ENCODE peak calls at places on chromosomes 3 and 15, in nine cellular contexts. C, Z, Q, F, M, E, X, S and I are unnamed samples.

GRCh38 chr3:51949121-51949520 is 6.1 kb upstream of the GPR62 start:
- DNase-seq in C (no peak), Z (no peak), Q (no peak), F (peak; percentile 39), M (no peak), E (no peak), X (no peak), S (no peak), I (peak; percentile 13)

GRCh38 chr3:162141232-162141631 is 644.6 kb downstream of the OTOL1 start:
- DNase-seq in C (peak; percentile 65), Z (no peak), Q (peak; percentile 55), F (no peak), M (no peak), E (no peak), X (no peak), S (peak; percentile 19), I (no peak)

GRCh38 chr3:67981077-67981476 is 326.7 kb upstream of the SUCLG2 start:
- DNase-seq in C (no peak), Z (no peak), Q (no peak), F (no peak), M (no peak), E (no peak), X (no peak), S (no peak), I (no peak)

GRCh38 chr15:33894193-33894592 is 74.1 kb upstream of the CHRM5 start:
- DNase-seq in C (no peak), Z (no peak), Q (no peak), F (no peak), M (no peak), E (no peak), X (no peak), S (no peak), I (no peak)

GRCh38 chr3:129344540-129345220 is 66.0 kb downstream of the HMCES start:
- DNase-seq in C (no peak), Z (no peak), Q (no peak), F (no peak), M (peak; percentile 50), E (no peak), X (no peak), S (peak; percentile 63), I (no peak)

GRCh38 chr3:158160958-158161357 is 51.1 kb downstream of the RSRC1 start:
- DNase-seq in C (peak; percentile 79), Z (no peak), Q (peak; percentile 49), F (no peak), M (no peak), E (no peak), X (no peak), S (no peak), I (no peak)

GRCh38 chr3:181178991-181179390 is 189.5 kb upstream of the DNAJC19 start:
- DNase-seq in C (no peak), Z (no peak), Q (no peak), F (no peak), M (no peak), E (no peak), X (no peak), S (no peak), I (no peak)

GRCh38 chr3:197880361-197881339 is 69.3 kb upstream of the RPL35A start:
- DNase-seq in C (no peak), Z (no peak), Q (no peak), F (no peak), M (no peak), E (peak; percentile 41), X (no peak), S (no peak), I (no peak)

GRCh38 chr15:57429098-57429497 is 52.8 kb downstream of the CGNL1 start:
- DNase-seq in C (no peak), Z (no peak), Q (no peak), F (no peak), M (no peak), E (no peak), X (no peak), S (no peak), I (no peak)

GRCh38 chr3:58206406-58207011 is 4.3 kb downstream of the DNASE1L3 start:
- DNase-seq in C (peak; percentile 76), Z (no peak), Q (peak; percentile 49), F (no peak), M (no peak), E (no peak), X (no peak), S (peak; percentile 8), I (no peak)

GRCh38 chr3:8734137-8734878 is 706 bp downstream of the CAV3 start:
- DNase-seq in C (no peak), Z (no peak), Q (no peak), F (no peak), M (no peak), E (no peak), X (no peak), S (no peak), I (no peak)

GRCh38 chr3:164004205-164004604 is 1074.1 kb downstream of the SI start:
- DNase-seq in C (no peak), Z (peak; percentile 18), Q (no peak), F (peak; percentile 50), M (no peak), E (no peak), X (no peak), S (no peak), I (no peak)

GRCh38 chr15:41979493-41980266 is 7.3 kb upstream of the EHD4 start:
- DNase-seq in C (no peak), Z (no peak), Q (no peak), F (no peak), M (no peak), E (no peak), X (no peak), S (no peak), I (peak; percentile 44)

GRCh38 chr3:134445631-134446030 is 40.2 kb downstream of the ANAPC13 start:
- DNase-seq in C (peak; percentile 46), Z (no peak), Q (peak; percentile 76), F (no peak), M (no peak), E (no peak), X (no peak), S (no peak), I (no peak)

GRCh38 chr3:65603631-65604030 is 435.1 kb downstream of the MAGI1 start:
- DNase-seq in C (no peak), Z (no peak), Q (no peak), F (no peak), M (no peak), E (no peak), X (no peak), S (no peak), I (no peak)

GRCh38 chr15:25208735-25209134 is 230.1 kb downstream of the UBE3A start:
- DNase-seq in C (no peak), Z (no peak), Q (no peak), F (no peak), M (no peak), E (no peak), X (no peak), S (no peak), I (no peak)
- TF ChIP-seq CTCF in C (no peak), Z (no peak), Q (no peak), F (no peak), M (no peak), E (no peak), X (no peak), S (no peak), I (no peak)

DNA sequence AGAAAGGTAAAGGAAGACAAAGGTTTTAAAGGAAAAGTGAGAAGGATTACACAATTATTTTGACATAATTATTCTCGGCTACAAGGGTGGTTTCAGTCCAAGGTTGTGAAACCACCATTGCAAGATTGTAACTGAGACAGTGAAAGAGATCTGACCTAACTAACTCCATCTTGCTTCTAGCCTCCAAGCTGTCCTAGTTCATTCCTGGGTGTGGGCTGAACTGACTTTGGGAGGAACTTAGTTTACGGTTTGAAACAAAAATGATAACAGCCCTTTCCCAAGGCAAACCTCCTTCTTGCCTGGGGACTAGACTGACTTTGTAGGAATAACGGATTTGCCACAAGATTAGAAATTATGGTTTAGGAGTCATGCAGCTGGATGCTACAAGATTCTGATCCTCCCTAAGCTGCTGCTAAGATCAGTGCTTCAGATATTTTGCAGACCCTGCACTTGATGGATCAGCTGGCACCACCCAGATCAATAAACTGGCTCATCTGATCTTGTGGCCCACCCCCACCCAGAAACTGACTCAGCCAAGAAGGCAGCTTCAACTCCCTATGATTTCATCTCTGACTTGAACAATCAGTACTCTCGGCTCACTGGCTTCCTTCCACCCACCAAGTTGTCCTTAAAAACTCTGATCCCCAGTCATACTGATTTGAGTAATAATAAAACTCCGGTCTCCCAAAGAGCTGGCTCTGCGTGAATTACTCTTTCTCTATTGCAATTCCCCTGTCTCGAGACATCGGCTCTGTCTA is 57.7 kb upstream of the AADACL2 start:
- DNase-seq in C (no peak), Z (no peak), Q (no peak), F (no peak), M (no peak), E (peak; percentile 34), X (no peak), S (no peak), I (no peak)
- TF ChIP-seq CTCF in C (no peak), Z (no peak), Q (no peak), F (no peak), M (no peak), E (no peak), X (no peak), S (no peak), I (no peak)

GRCh38 chr15:45801543-45801942 is 166.7 kb downstream of the SQOR start:
- DNase-seq in C (no peak), Z (no peak), Q (no peak), F (no peak), M (no peak), E (no peak), X (no peak), S (no peak), I (no peak)

GRCh38 chr15:45799508-45799907 is 164.7 kb downstream of the SQOR start:
- DNase-seq in C (no peak), Z (no peak), Q (no peak), F (no peak), M (no peak), E (no peak), X (no peak), S (no peak), I (no peak)

GRCh38 chr15:45796433-45796832 is 161.6 kb downstream of the SQOR start:
- DNase-seq in C (no peak), Z (no peak), Q (no peak), F (no peak), M (no peak), E (no peak), X (no peak), S (no peak), I (no peak)

GRCh38 chr15:45804028-45804427 is 169.2 kb downstream of the SQOR start:
- DNase-seq in C (no peak), Z (no peak), Q (no peak), F (no peak), M (no peak), E (no peak), X (no peak), S (no peak), I (no peak)

GRCh38 chr15:45802140-45802539 is 167.3 kb downstream of the SQOR start:
- DNase-seq in C (no peak), Z (no peak), Q (no peak), F (no peak), M (no peak), E (no peak), X (no peak), S (no peak), I (no peak)
- TF ChIP-seq CTCF in C (no peak), Z (no peak), Q (no peak), F (no peak), M (no peak), E (no peak), X (no peak), S (no peak), I (no peak)

DNA sequence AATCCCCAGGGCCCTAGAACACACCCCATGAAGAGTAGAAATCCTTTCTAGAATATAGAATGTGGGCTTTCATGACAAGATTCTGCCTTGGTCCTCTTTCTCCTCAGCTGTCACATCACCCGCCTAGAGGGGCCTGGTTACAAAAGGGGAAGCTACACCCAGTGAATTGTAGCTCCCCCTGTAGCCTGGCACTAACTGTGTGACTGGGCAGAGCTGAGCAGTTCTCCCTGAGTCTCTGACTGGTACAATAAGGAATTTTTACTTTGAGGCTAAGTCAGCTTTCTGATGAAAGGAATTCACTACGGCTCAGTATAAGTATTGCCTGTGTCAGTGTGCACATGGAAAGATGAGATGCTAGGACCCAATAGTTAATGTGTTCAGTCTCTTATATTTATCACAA is 28.7 kb upstream of the ZNF148 start:
- DNase-seq in C (peak; percentile 53), Z (no peak), Q (peak; percentile 31), F (no peak), M (no peak), E (peak; percentile 28), X (no peak), S (no peak), I (no peak)
- TF ChIP-seq CTCF in C (peak; percentile 44), Z (no peak), Q (peak; percentile 28), F (no peak), M (no peak), E (no peak), X (no peak), S (no peak), I (no peak)